ENCODE peak calls at places on chromosomes 5 and 9, in six cellular contexts. One of them, this sample, is unnamed.

GRCh38 chr5:96404191-96404867 is 28.7 kb downstream of the PCSK1 start:
- DNase-seq in mesenchymal stem cell: no peak
- DNase-seq in PC-3: no peak
- DNase-seq in gastrocnemius medialis: no peak
- DNase-seq in CD8-positive, alpha-beta T cell: no peak
- DNase-seq in ovary: no peak
- DNase-seq in this sample: no peak

GRCh38 chr9:3873818-3874217 is 348.0 kb upstream of the RFX3 start:
- DNase-seq in mesenchymal stem cell: no peak
- DNase-seq in PC-3: no peak
- DNase-seq in gastrocnemius medialis: no peak
- DNase-seq in CD8-positive, alpha-beta T cell: no peak
- DNase-seq in ovary: no peak
- DNase-seq in this sample: no peak

GRCh38 chr9:120482424-120483186 is 97.4 kb downstream of the CDK5RAP2 start:
- DNase-seq in mesenchymal stem cell: no peak
- DNase-seq in PC-3: no peak
- DNase-seq in gastrocnemius medialis: peak; percentile 45
- DNase-seq in CD8-positive, alpha-beta T cell: no peak
- DNase-seq in ovary: no peak
- DNase-seq in this sample: no peak

GRCh38 chr9:121782514-121783110 is 131.2 kb downstream of the DAB2IP start:
- DNase-seq in mesenchymal stem cell: no peak
- DNase-seq in PC-3: no peak
- DNase-seq in gastrocnemius medialis: no peak
- DNase-seq in CD8-positive, alpha-beta T cell: no peak
- DNase-seq in ovary: no peak
- DNase-seq in this sample: no peak

GRCh38 chr9:122453677-122454135 is 24.0 kb downstream of the OR1J1 start:
- DNase-seq in mesenchymal stem cell: no peak
- DNase-seq in PC-3: no peak
- DNase-seq in gastrocnemius medialis: no peak
- DNase-seq in CD8-positive, alpha-beta T cell: no peak
- DNase-seq in ovary: no peak
- DNase-seq in this sample: no peak

GRCh38 chr9:6545017-6545691 is 100.4 kb downstream of the GLDC start:
- DNase-seq in mesenchymal stem cell: no peak
- DNase-seq in PC-3: peak; percentile 85
- DNase-seq in gastrocnemius medialis: no peak
- DNase-seq in CD8-positive, alpha-beta T cell: no peak
- DNase-seq in ovary: no peak
- DNase-seq in this sample: no peak

GRCh38 chr5:4879693-4880303 is 260.3 kb upstream of the ADAMTS16 start:
- DNase-seq in mesenchymal stem cell: peak; percentile 28
- DNase-seq in PC-3: peak; percentile 88
- DNase-seq in gastrocnemius medialis: peak; percentile 38
- DNase-seq in CD8-positive, alpha-beta T cell: no peak
- DNase-seq in ovary: peak; percentile 90
- DNase-seq in this sample: peak; percentile 56

GRCh38 chr5:113162770-113163169 is 186.2 kb downstream of the DCP2 start:
- DNase-seq in mesenchymal stem cell: peak; percentile 67
- DNase-seq in PC-3: peak; percentile 45
- DNase-seq in gastrocnemius medialis: peak; percentile 24
- DNase-seq in CD8-positive, alpha-beta T cell: no peak
- DNase-seq in ovary: no peak
- DNase-seq in this sample: no peak

GRCh38 chr5:138662599-138662998 is 87.4 kb upstream of the HSPA9 start:
- DNase-seq in mesenchymal stem cell: no peak
- DNase-seq in PC-3: no peak
- DNase-seq in gastrocnemius medialis: no peak
- DNase-seq in CD8-positive, alpha-beta T cell: no peak
- DNase-seq in ovary: no peak
- DNase-seq in this sample: peak; percentile 32

GRCh38 chr9:133955821-133956411 is 36.2 kb downstream of the VAV2 start:
- DNase-seq in mesenchymal stem cell: peak; percentile 71
- DNase-seq in PC-3: no peak
- DNase-seq in gastrocnemius medialis: no peak
- DNase-seq in CD8-positive, alpha-beta T cell: peak; percentile 60
- DNase-seq in ovary: peak; percentile 52
- DNase-seq in this sample: no peak

GRCh38 chr9:37390759-37391158 is 31.7 kb upstream of the GRHPR start:
- DNase-seq in mesenchymal stem cell: peak; percentile 7
- DNase-seq in PC-3: peak; percentile 17
- DNase-seq in gastrocnemius medialis: no peak
- DNase-seq in CD8-positive, alpha-beta T cell: no peak
- DNase-seq in ovary: no peak
- DNase-seq in this sample: peak; percentile 95

GRCh38 chr5:116442095-116442534 is 132.5 kb downstream of the SEMA6A start:
- DNase-seq in mesenchymal stem cell: no peak
- DNase-seq in PC-3: peak; percentile 80
- DNase-seq in gastrocnemius medialis: peak; percentile 29
- DNase-seq in CD8-positive, alpha-beta T cell: no peak
- DNase-seq in ovary: no peak
- DNase-seq in this sample: no peak

GRCh38 chr5:33470544-33470943 is 29.8 kb downstream of the TARS1 start:
- DNase-seq in mesenchymal stem cell: peak; percentile 35
- DNase-seq in PC-3: peak; percentile 75
- DNase-seq in gastrocnemius medialis: no peak
- DNase-seq in CD8-positive, alpha-beta T cell: no peak
- DNase-seq in ovary: no peak
- DNase-seq in this sample: no peak

GRCh38 chr9:12798066-12798770 is 23.4 kb downstream of the LURAP1L start:
- DNase-seq in mesenchymal stem cell: no peak
- DNase-seq in PC-3: peak; percentile 57
- DNase-seq in gastrocnemius medialis: no peak
- DNase-seq in CD8-positive, alpha-beta T cell: no peak
- DNase-seq in ovary: no peak
- DNase-seq in this sample: no peak

GRCh38 chr5:94173100-94173499 is 431.7 kb upstream of the POU5F2 start:
- DNase-seq in mesenchymal stem cell: peak; percentile 13
- DNase-seq in PC-3: no peak
- DNase-seq in gastrocnemius medialis: no peak
- DNase-seq in CD8-positive, alpha-beta T cell: no peak
- DNase-seq in ovary: no peak
- DNase-seq in this sample: no peak
- H3K27ac ChIP-seq in mesenchymal stem cell: no peak overlapping the region
- H3K27ac ChIP-seq in PC-3: no peak overlapping the region
- H3K27ac ChIP-seq in gastrocnemius medialis: no peak overlapping the region
- H3K27ac ChIP-seq in CD8-positive, alpha-beta T cell: no peak overlapping the region
- H3K27ac ChIP-seq in ovary: no peak overlapping the region
- H3K27ac ChIP-seq in this sample: no peak overlapping the region

DNA sequence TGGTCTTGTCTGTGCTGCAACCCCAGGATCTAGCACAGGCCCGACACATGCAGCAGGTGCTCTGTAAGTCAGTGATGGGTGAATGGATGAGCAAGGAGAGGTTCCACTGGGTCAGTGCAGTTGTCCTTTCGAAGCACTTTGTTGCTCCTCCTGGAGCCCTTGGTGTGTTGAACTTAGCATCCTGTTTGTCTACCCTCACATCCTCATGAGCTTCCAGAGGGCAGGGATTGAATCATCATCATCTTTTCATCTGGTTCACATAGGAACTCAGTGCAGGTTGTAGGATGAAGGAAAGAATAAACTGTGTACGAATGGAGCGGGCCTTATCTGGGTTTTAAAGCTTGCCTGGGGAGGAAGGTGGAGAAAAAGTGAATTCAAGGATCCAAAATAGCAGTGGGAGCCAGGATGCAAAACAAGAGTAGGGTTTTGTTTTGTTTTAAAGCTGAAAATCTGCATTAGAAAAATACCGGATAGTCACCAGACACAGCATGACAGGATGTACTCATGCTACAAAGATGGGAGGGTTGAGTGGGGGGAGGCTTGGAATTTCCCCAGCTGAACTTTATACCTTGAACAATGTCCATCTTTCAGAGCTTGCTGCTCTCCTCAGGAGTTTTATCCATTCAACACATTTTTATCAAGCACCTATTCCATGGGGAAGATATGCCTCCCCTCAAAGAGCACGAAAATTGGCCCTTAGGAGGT is 55.8 kb downstream of the PTTG1 start:
- DNase-seq in mesenchymal stem cell: no peak
- DNase-seq in PC-3: no peak
- DNase-seq in gastrocnemius medialis: no peak
- DNase-seq in CD8-positive, alpha-beta T cell: no peak
- DNase-seq in ovary: no peak
- DNase-seq in this sample: no peak
- H3K27ac ChIP-seq in mesenchymal stem cell: peak overlapping the region; percentile 53
- H3K27ac ChIP-seq in PC-3: no peak overlapping the region
- H3K27ac ChIP-seq in gastrocnemius medialis: no peak overlapping the region
- H3K27ac ChIP-seq in CD8-positive, alpha-beta T cell: no peak overlapping the region
- H3K27ac ChIP-seq in ovary: no peak overlapping the region
- H3K27ac ChIP-seq in this sample: no peak overlapping the region

DNA sequence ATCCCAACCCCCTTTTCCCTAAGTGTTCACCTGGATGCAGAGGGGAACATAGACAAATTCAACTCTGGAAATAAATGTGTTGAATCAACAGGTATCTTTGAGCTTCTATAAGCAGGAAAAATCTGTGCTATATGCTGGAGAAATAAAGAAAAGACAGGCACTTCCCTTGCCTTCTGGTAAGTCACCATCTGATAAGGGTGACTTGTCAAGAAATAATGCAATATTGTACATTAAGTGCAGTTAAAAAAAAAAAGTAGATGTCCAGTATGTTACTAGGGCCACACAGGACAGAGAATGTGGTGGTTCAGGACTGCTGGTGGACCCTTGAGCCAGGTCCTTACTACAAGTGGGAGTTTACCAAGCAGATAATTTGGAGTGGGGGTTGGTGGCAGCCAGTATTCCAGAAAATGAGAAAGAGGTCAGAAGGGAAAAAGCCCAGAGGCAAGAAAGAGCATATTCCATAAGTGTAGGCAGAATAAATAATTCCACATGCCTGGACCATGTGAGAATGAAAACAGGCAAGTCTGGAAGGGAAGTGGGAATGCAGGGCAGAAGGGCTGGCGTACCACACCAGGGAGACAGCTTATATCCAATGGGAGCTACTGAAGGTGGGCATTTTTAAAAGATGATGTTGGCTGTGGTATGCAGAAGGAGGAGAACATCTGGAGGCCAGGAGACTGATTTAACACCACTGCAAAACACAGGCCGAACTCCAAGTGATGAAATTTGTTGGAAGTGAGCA is 209.9 kb downstream of the SEMA5A start:
- DNase-seq in mesenchymal stem cell: no peak
- DNase-seq in PC-3: no peak
- DNase-seq in gastrocnemius medialis: no peak
- DNase-seq in CD8-positive, alpha-beta T cell: no peak
- DNase-seq in ovary: no peak
- DNase-seq in this sample: no peak
- H3K27ac ChIP-seq in mesenchymal stem cell: no peak overlapping the region
- H3K27ac ChIP-seq in PC-3: no peak overlapping the region
- H3K27ac ChIP-seq in gastrocnemius medialis: no peak overlapping the region
- H3K27ac ChIP-seq in CD8-positive, alpha-beta T cell: no peak overlapping the region
- H3K27ac ChIP-seq in ovary: no peak overlapping the region
- H3K27ac ChIP-seq in this sample: no peak overlapping the region

DNA sequence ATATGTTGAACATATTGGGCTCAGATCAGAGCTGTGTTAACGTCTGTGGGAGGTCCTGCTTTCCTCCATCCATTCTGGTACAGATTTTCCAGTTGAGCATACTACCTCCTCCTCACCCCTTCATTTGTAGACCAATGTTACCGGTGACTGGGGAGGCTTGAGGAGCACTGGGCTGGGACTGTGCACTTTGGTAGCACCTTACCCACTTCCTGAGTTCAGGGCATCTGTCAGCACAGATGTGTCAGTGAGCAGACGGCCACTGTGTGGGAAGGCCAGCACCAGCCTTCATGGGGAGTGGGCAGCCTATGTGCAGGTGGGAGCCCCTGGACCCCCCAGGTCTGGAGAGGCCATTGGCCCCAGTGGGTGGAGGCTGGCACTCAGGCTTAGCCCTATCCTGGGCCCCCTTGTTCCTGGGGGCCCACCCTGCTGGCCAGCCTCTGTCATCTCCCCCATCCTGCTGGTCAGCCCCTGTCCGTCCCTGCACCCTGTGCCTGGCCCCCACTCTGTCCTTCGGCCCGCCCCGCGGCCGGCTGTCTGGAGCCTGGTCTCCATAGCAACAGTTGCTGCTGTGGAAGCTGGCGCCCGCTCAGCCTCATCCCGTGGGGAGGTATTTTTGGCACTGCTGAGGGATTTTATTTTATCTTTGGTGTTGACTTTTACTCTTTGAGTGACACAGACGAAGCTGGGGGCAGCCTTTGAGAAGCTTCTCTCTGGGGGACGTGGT is 21.3 kb downstream of the WNK2 start:
- DNase-seq in mesenchymal stem cell: no peak
- DNase-seq in PC-3: no peak
- DNase-seq in gastrocnemius medialis: no peak
- DNase-seq in CD8-positive, alpha-beta T cell: no peak
- DNase-seq in ovary: peak; percentile 55
- DNase-seq in this sample: peak; percentile 20
- H3K27ac ChIP-seq in mesenchymal stem cell: no peak overlapping the region
- H3K27ac ChIP-seq in PC-3: no peak overlapping the region
- H3K27ac ChIP-seq in gastrocnemius medialis: peak overlapping the region; percentile 90
- H3K27ac ChIP-seq in CD8-positive, alpha-beta T cell: no peak overlapping the region
- H3K27ac ChIP-seq in ovary: no peak overlapping the region
- H3K27ac ChIP-seq in this sample: no peak overlapping the region